ENCODE peak calls at places on chromosomes 7 and 10, in five cellular contexts. T is Right ventricle myocardium superior; O is effector memory CD4-positive, alpha-beta T cell; X is posterior vena cava; M is activated T-cell treated with anti-CD3 and anti-CD28 coated beads, Interleukin-2, amount 50 U/mL, for 1 hour. K is an unnamed sample.
A peak's percentile ranks its signal among the peaks of the same experiment; 100 is the strongest.

GRCh38 chr10:112330607-112331160 is 43.2 kb upstream of the ACSL5 start:
- DNase-seq in M (no peak), T (no peak), X (no peak), O (no peak), K (no peak)

GRCh38 chr7:140977351-140978140 is 37.2 kb downstream of the MRPS33 start:
- DNase-seq in M (no peak), O (no peak), X (no peak), T (no peak), K (no peak)

GRCh38 chr7:31899356-31899927 is 170.8 kb downstream of the PDE1C start:
- DNase-seq in O (no peak), X (no peak), M (no peak), T (no peak), K (no peak)

GRCh38 chr7:100102950-100103840 is 1.8 kb downstream of the AP4M1 start:
- DNase-seq in T (no peak), O (no peak), M (no peak), X (no peak), K (no peak)

GRCh38 chr10:30865141-30865926 is 166.3 kb downstream of the ZNF438 start:
- DNase-seq in O (no peak), X (no peak), T (no peak), M (no peak), K (no peak)

GRCh38 chr10:6320320-6321010 is 117.7 kb downstream of the PFKFB3 start:
- DNase-seq in X (no peak), O (no peak), T (no peak), M (no peak), K (no peak)

GRCh38 chr10:15461353-15462108 is 90.4 kb upstream of the FAM171A1 start:
- DNase-seq in O (no peak), M (no peak), X (no peak), T (peak; percentile 43), K (no peak)

GRCh38 chr10:133196221-133196920 is 33.6 kb upstream of the UTF1 start:
- DNase-seq in X (no peak), O (no peak), M (no peak), T (no peak), K (no peak)

GRCh38 chr10:30639946-30640786 is 10.6 kb upstream of the LYZL2 start:
- DNase-seq in X (no peak), O (no peak), T (no peak), M (no peak), K (no peak)

GRCh38 chr10:107978455-107978854 is 813.9 kb upstream of the SORCS1 start:
- DNase-seq in T (no peak), O (no peak), M (no peak), X (no peak), K (no peak)